ENCODE peak calls at places on chromosomes 7 and 10, in eight cellular contexts. One of them, this sample, is unnamed.

GRCh38 chr7:47710201-47710935 is 128.5 kb upstream of the TNS3 start:
- DNase-seq in mammary epithelial cell: no peak
- DNase-seq in Panc1: no peak
- DNase-seq in brain microvascular endothelial cell: no peak
- DNase-seq in AG04449: no peak
- DNase-seq in cardiac muscle cell: peak; percentile 81
- DNase-seq in pancreas: no peak
- DNase-seq in CD8-positive, alpha-beta T cell: no peak
- DNase-seq in this sample: no peak

GRCh38 chr7:136400877-136401276 is 423.7 kb upstream of the MTPN start:
- DNase-seq in AG04449: no peak
- DNase-seq in cardiac muscle cell: no peak
- DNase-seq in mammary epithelial cell: no peak
- DNase-seq in pancreas: no peak
- DNase-seq in CD8-positive, alpha-beta T cell: no peak
- DNase-seq in brain microvascular endothelial cell: no peak
- DNase-seq in Panc1: no peak
- DNase-seq in this sample: no peak

GRCh38 chr10:93435061-93435491 is 47.1 kb downstream of the MYOF start:
- DNase-seq in cardiac muscle cell: no peak
- DNase-seq in CD8-positive, alpha-beta T cell: no peak
- DNase-seq in pancreas: no peak
- DNase-seq in mammary epithelial cell: no peak
- DNase-seq in AG04449: no peak
- DNase-seq in Panc1: no peak
- DNase-seq in brain microvascular endothelial cell: no peak
- DNase-seq in this sample: no peak

GRCh38 chr7:130430841-130431713 is 9.7 kb downstream of the CEP41 start:
- DNase-seq in AG04449: peak; percentile 85
- DNase-seq in brain microvascular endothelial cell: peak; percentile 65
- DNase-seq in CD8-positive, alpha-beta T cell: no peak
- DNase-seq in cardiac muscle cell: peak; percentile 80
- DNase-seq in mammary epithelial cell: peak; percentile 14
- DNase-seq in pancreas: no peak
- DNase-seq in Panc1: no peak
- DNase-seq in this sample: no peak

GRCh38 chr7:12094365-12094921 is 116.7 kb upstream of the TMEM106B start:
- DNase-seq in pancreas: no peak
- DNase-seq in CD8-positive, alpha-beta T cell: no peak
- DNase-seq in mammary epithelial cell: no peak
- DNase-seq in Panc1: no peak
- DNase-seq in AG04449: no peak
- DNase-seq in brain microvascular endothelial cell: no peak
- DNase-seq in cardiac muscle cell: peak; percentile 11
- DNase-seq in this sample: no peak

GRCh38 chr7:41058986-41059741 is 643.7 kb downstream of the INHBA start:
- DNase-seq in mammary epithelial cell: peak; percentile 70
- DNase-seq in AG04449: no peak
- DNase-seq in cardiac muscle cell: peak; percentile 18
- DNase-seq in brain microvascular endothelial cell: no peak
- DNase-seq in CD8-positive, alpha-beta T cell: no peak
- DNase-seq in Panc1: no peak
- DNase-seq in pancreas: no peak
- DNase-seq in this sample: no peak

GRCh38 chr10:48792687-48793096 is 108.0 kb downstream of the WDFY4 start:
- DNase-seq in CD8-positive, alpha-beta T cell: no peak
- DNase-seq in Panc1: no peak
- DNase-seq in brain microvascular endothelial cell: peak; percentile 57
- DNase-seq in pancreas: peak; percentile 41
- DNase-seq in AG04449: peak; percentile 12
- DNase-seq in mammary epithelial cell: peak; percentile 82
- DNase-seq in cardiac muscle cell: peak; percentile 53
- DNase-seq in this sample: peak; percentile 16

GRCh38 chr7:114533151-114533550 is 118.5 kb downstream of the FOXP2 start:
- DNase-seq in mammary epithelial cell: no peak
- DNase-seq in cardiac muscle cell: no peak
- DNase-seq in brain microvascular endothelial cell: no peak
- DNase-seq in pancreas: no peak
- DNase-seq in Panc1: no peak
- DNase-seq in CD8-positive, alpha-beta T cell: no peak
- DNase-seq in AG04449: no peak
- DNase-seq in this sample: no peak

GRCh38 chr10:60099998-60100747 is 193.8 kb upstream of the CCDC6 start:
- DNase-seq in pancreas: no peak
- DNase-seq in brain microvascular endothelial cell: peak; percentile 53
- DNase-seq in cardiac muscle cell: peak; percentile 75
- DNase-seq in mammary epithelial cell: peak; percentile 23
- DNase-seq in AG04449: no peak
- DNase-seq in CD8-positive, alpha-beta T cell: no peak
- DNase-seq in Panc1: no peak
- DNase-seq in this sample: no peak

GRCh38 chr10:51770719-51771118 is 71.3 kb upstream of the CSTF2T start:
- DNase-seq in mammary epithelial cell: no peak
- DNase-seq in brain microvascular endothelial cell: no peak
- DNase-seq in Panc1: no peak
- DNase-seq in AG04449: no peak
- DNase-seq in CD8-positive, alpha-beta T cell: no peak
- DNase-seq in cardiac muscle cell: peak; percentile 60
- DNase-seq in pancreas: no peak
- DNase-seq in this sample: no peak

GRCh38 chr7:36161996-36162395 is 8.9 kb downstream of the EEPD1 start:
- DNase-seq in pancreas: no peak
- DNase-seq in CD8-positive, alpha-beta T cell: no peak
- DNase-seq in Panc1: no peak
- DNase-seq in cardiac muscle cell: no peak
- DNase-seq in brain microvascular endothelial cell: no peak
- DNase-seq in AG04449: no peak
- DNase-seq in mammary epithelial cell: peak; percentile 69
- DNase-seq in this sample: no peak

GRCh38 chr7:7792089-7792488 is 73.7 kb upstream of the RPA3 start:
- DNase-seq in AG04449: no peak
- DNase-seq in cardiac muscle cell: no peak
- DNase-seq in CD8-positive, alpha-beta T cell: no peak
- DNase-seq in pancreas: no peak
- DNase-seq in brain microvascular endothelial cell: no peak
- DNase-seq in Panc1: no peak
- DNase-seq in mammary epithelial cell: no peak
- DNase-seq in this sample: no peak

GRCh38 chr10:128318868-128319267 is 192.6 kb upstream of the MKI67 start:
- DNase-seq in cardiac muscle cell: no peak
- DNase-seq in mammary epithelial cell: no peak
- DNase-seq in CD8-positive, alpha-beta T cell: no peak
- DNase-seq in brain microvascular endothelial cell: no peak
- DNase-seq in Panc1: no peak
- DNase-seq in AG04449: no peak
- DNase-seq in pancreas: no peak
- DNase-seq in this sample: no peak

GRCh38 chr10:4770766-4771553 is 55.0 kb upstream of the AKR1E2 start:
- DNase-seq in mammary epithelial cell: peak; percentile 94
- DNase-seq in Panc1: peak; percentile 71
- DNase-seq in brain microvascular endothelial cell: peak; percentile 77
- DNase-seq in CD8-positive, alpha-beta T cell: no peak
- DNase-seq in cardiac muscle cell: peak; percentile 85
- DNase-seq in AG04449: peak; percentile 75
- DNase-seq in pancreas: no peak
- DNase-seq in this sample: peak; percentile 89

GRCh38 chr7:97006951-97007861 is 1.9 kb downstream of the DLX6 start:
- DNase-seq in CD8-positive, alpha-beta T cell: no peak
- DNase-seq in cardiac muscle cell: no peak
- DNase-seq in brain microvascular endothelial cell: no peak
- DNase-seq in mammary epithelial cell: no peak
- DNase-seq in pancreas: no peak
- DNase-seq in AG04449: no peak
- DNase-seq in Panc1: no peak
- DNase-seq in this sample: no peak

GRCh38 chr10:66378117-66378876 is 547.5 kb upstream of the LRRTM3 start:
- DNase-seq in brain microvascular endothelial cell: peak; percentile 1
- DNase-seq in Panc1: no peak
- DNase-seq in cardiac muscle cell: no peak
- DNase-seq in AG04449: no peak
- DNase-seq in CD8-positive, alpha-beta T cell: no peak
- DNase-seq in pancreas: no peak
- DNase-seq in mammary epithelial cell: no peak
- DNase-seq in this sample: no peak

GRCh38 chr7:42350801-42351200 is 113.8 kb upstream of the GLI3 start:
- DNase-seq in mammary epithelial cell: no peak
- DNase-seq in CD8-positive, alpha-beta T cell: no peak
- DNase-seq in Panc1: no peak
- DNase-seq in pancreas: no peak
- DNase-seq in cardiac muscle cell: peak; percentile 13
- DNase-seq in brain microvascular endothelial cell: no peak
- DNase-seq in AG04449: no peak
- DNase-seq in this sample: peak; percentile 9

GRCh38 chr7:116524609-116525297 is at the start of gene CAV1:
- DNase-seq in pancreas: peak; percentile 39
- DNase-seq in mammary epithelial cell: peak; percentile 98
- DNase-seq in cardiac muscle cell: peak; percentile 93
- DNase-seq in CD8-positive, alpha-beta T cell: peak; percentile 13
- DNase-seq in Panc1: peak; percentile 95
- DNase-seq in brain microvascular endothelial cell: peak; percentile 94
- DNase-seq in AG04449: peak; percentile 80
- DNase-seq in this sample: no peak

GRCh38 chr7:107813524-107813923 is 10.5 kb upstream of the SLC26A3 start:
- DNase-seq in AG04449: no peak
- DNase-seq in brain microvascular endothelial cell: no peak
- DNase-seq in CD8-positive, alpha-beta T cell: no peak
- DNase-seq in pancreas: no peak
- DNase-seq in cardiac muscle cell: no peak
- DNase-seq in Panc1: no peak
- DNase-seq in mammary epithelial cell: no peak
- DNase-seq in this sample: no peak

GRCh38 chr7:1081336-1081735 is 6.6 kb upstream of the GPER1 start:
- DNase-seq in CD8-positive, alpha-beta T cell: no peak
- DNase-seq in brain microvascular endothelial cell: no peak
- DNase-seq in Panc1: no peak
- DNase-seq in mammary epithelial cell: no peak
- DNase-seq in cardiac muscle cell: no peak
- DNase-seq in AG04449: no peak
- DNase-seq in pancreas: no peak
- DNase-seq in this sample: no peak

GRCh38 chr10:43028143-43028542 is 48.7 kb upstream of the RET start:
- DNase-seq in mammary epithelial cell: no peak
- DNase-seq in AG04449: no peak
- DNase-seq in cardiac muscle cell: no peak
- DNase-seq in Panc1: no peak
- DNase-seq in pancreas: no peak
- DNase-seq in CD8-positive, alpha-beta T cell: no peak
- DNase-seq in brain microvascular endothelial cell: no peak
- DNase-seq in this sample: no peak

GRCh38 chr7:81869670-81870069 is 99.8 kb upstream of the HGF start:
- DNase-seq in AG04449: no peak
- DNase-seq in pancreas: no peak
- DNase-seq in brain microvascular endothelial cell: no peak
- DNase-seq in mammary epithelial cell: no peak
- DNase-seq in Panc1: no peak
- DNase-seq in CD8-positive, alpha-beta T cell: no peak
- DNase-seq in cardiac muscle cell: peak; percentile 52
- DNase-seq in this sample: peak; percentile 59

GRCh38 chr10:103630156-103630555 is 136.7 kb downstream of the NEURL1 start:
- DNase-seq in mammary epithelial cell: no peak
- DNase-seq in pancreas: no peak
- DNase-seq in CD8-positive, alpha-beta T cell: no peak
- DNase-seq in brain microvascular endothelial cell: no peak
- DNase-seq in cardiac muscle cell: no peak
- DNase-seq in Panc1: no peak
- DNase-seq in AG04449: no peak
- DNase-seq in this sample: no peak

GRCh38 chr10:3766046-3766761 is 18.8 kb downstream of the KLF6 start:
- DNase-seq in AG04449: no peak
- DNase-seq in Panc1: no peak
- DNase-seq in cardiac muscle cell: no peak
- DNase-seq in mammary epithelial cell: peak; percentile 76
- DNase-seq in brain microvascular endothelial cell: no peak
- DNase-seq in CD8-positive, alpha-beta T cell: no peak
- DNase-seq in pancreas: no peak
- DNase-seq in this sample: no peak
- H3K4me3 ChIP-seq in AG04449: no peak overlapping the region
- H3K4me3 ChIP-seq in Panc1: no peak overlapping the region
- H3K4me3 ChIP-seq in cardiac muscle cell: no peak overlapping the region
- H3K4me3 ChIP-seq in mammary epithelial cell: no peak overlapping the region
- H3K4me3 ChIP-seq in brain microvascular endothelial cell: no peak overlapping the region
- H3K4me3 ChIP-seq in CD8-positive, alpha-beta T cell: no peak overlapping the region
- H3K4me3 ChIP-seq in pancreas: no peak overlapping the region
- H3K4me3 ChIP-seq in this sample: no peak overlapping the region

GRCh38 chr10:22609719-22610118 is 104.7 kb downstream of the PIP4K2A start:
- DNase-seq in cardiac muscle cell: no peak
- DNase-seq in pancreas: no peak
- DNase-seq in brain microvascular endothelial cell: no peak
- DNase-seq in AG04449: no peak
- DNase-seq in Panc1: no peak
- DNase-seq in CD8-positive, alpha-beta T cell: no peak
- DNase-seq in mammary epithelial cell: no peak
- DNase-seq in this sample: no peak
- TF ChIP-seq CTCF in cardiac muscle cell: no peak
- TF ChIP-seq CTCF in pancreas: no peak
- TF ChIP-seq CTCF in brain microvascular endothelial cell: peak; percentile 13
- TF ChIP-seq CTCF in AG04449: no peak
- TF ChIP-seq CTCF in Panc1: no peak
- TF ChIP-seq CTCF in CD8-positive, alpha-beta T cell: no peak
- TF ChIP-seq CTCF in mammary epithelial cell: no peak
- TF ChIP-seq CTCF in this sample: no peak

GRCh38 chr10:30378607-30379006 is 29.5 kb upstream of the MTPAP start:
- DNase-seq in Panc1: no peak
- DNase-seq in brain microvascular endothelial cell: no peak
- DNase-seq in cardiac muscle cell: no peak
- DNase-seq in mammary epithelial cell: peak; percentile 42
- DNase-seq in AG04449: no peak
- DNase-seq in CD8-positive, alpha-beta T cell: no peak
- DNase-seq in pancreas: no peak
- DNase-seq in this sample: no peak
- H3K4me3 ChIP-seq in Panc1: no peak overlapping the region
- H3K4me3 ChIP-seq in brain microvascular endothelial cell: no peak overlapping the region
- H3K4me3 ChIP-seq in cardiac muscle cell: no peak overlapping the region
- H3K4me3 ChIP-seq in mammary epithelial cell: no peak overlapping the region
- H3K4me3 ChIP-seq in AG04449: no peak overlapping the region
- H3K4me3 ChIP-seq in CD8-positive, alpha-beta T cell: no peak overlapping the region
- H3K4me3 ChIP-seq in pancreas: no peak overlapping the region
- H3K4me3 ChIP-seq in this sample: no peak overlapping the region

GRCh38 chr7:50211306-50212015 is 93.1 kb upstream of the IKZF1 start:
- DNase-seq in AG04449: no peak
- DNase-seq in brain microvascular endothelial cell: no peak
- DNase-seq in cardiac muscle cell: no peak
- DNase-seq in pancreas: no peak
- DNase-seq in mammary epithelial cell: no peak
- DNase-seq in CD8-positive, alpha-beta T cell: no peak
- DNase-seq in Panc1: no peak
- DNase-seq in this sample: no peak

GRCh38 chr7:50213622-50214017 is 90.9 kb upstream of the IKZF1 start:
- DNase-seq in mammary epithelial cell: no peak
- DNase-seq in cardiac muscle cell: no peak
- DNase-seq in brain microvascular endothelial cell: no peak
- DNase-seq in CD8-positive, alpha-beta T cell: no peak
- DNase-seq in pancreas: no peak
- DNase-seq in Panc1: no peak
- DNase-seq in AG04449: no peak
- DNase-seq in this sample: no peak

GRCh38 chr7:50212016-50212325 is 92.5 kb upstream of the IKZF1 start:
- DNase-seq in brain microvascular endothelial cell: no peak
- DNase-seq in AG04449: no peak
- DNase-seq in cardiac muscle cell: no peak
- DNase-seq in mammary epithelial cell: no peak
- DNase-seq in CD8-positive, alpha-beta T cell: no peak
- DNase-seq in pancreas: no peak
- DNase-seq in Panc1: no peak
- DNase-seq in this sample: no peak

GRCh38 chr7:50214141-50214670 is 90.3 kb upstream of the IKZF1 start:
- DNase-seq in pancreas: no peak
- DNase-seq in mammary epithelial cell: no peak
- DNase-seq in Panc1: no peak
- DNase-seq in AG04449: no peak
- DNase-seq in CD8-positive, alpha-beta T cell: no peak
- DNase-seq in brain microvascular endothelial cell: no peak
- DNase-seq in cardiac muscle cell: no peak
- DNase-seq in this sample: no peak

GRCh38 chr7:50212666-50213621 is 91.6 kb upstream of the IKZF1 start:
- DNase-seq in Panc1: no peak
- DNase-seq in mammary epithelial cell: no peak
- DNase-seq in cardiac muscle cell: no peak
- DNase-seq in CD8-positive, alpha-beta T cell: no peak
- DNase-seq in brain microvascular endothelial cell: no peak
- DNase-seq in AG04449: no peak
- DNase-seq in pancreas: no peak
- DNase-seq in this sample: no peak
- TF ChIP-seq CTCF in Panc1: no peak
- TF ChIP-seq CTCF in mammary epithelial cell: no peak
- TF ChIP-seq CTCF in cardiac muscle cell: no peak
- TF ChIP-seq CTCF in CD8-positive, alpha-beta T cell: no peak
- TF ChIP-seq CTCF in brain microvascular endothelial cell: no peak
- TF ChIP-seq CTCF in AG04449: no peak
- TF ChIP-seq CTCF in pancreas: no peak
- TF ChIP-seq CTCF in this sample: no peak